ENCODE peak calls at places on chromosomes 12 and 14, in seven cellular contexts. A is endothelial cell, M is transverse colon, O is epithelial cell of esophagus, W is uterus, C is cardiac muscle cell, Y is astrocyte of the spinal cord. R is an unnamed sample.
A peak's percentile ranks its signal among the peaks of the same experiment; 100 is the strongest.

GRCh38 chr12:127928615-127929014 is 338.4 kb upstream of the TMEM132C start:
- DNase-seq in A (no peak), M (no peak), O (no peak), W (no peak), C (no peak), Y (peak; percentile 77), R (no peak)

GRCh38 chr12:108730337-108731104 is 797 bp downstream of the CORO1C start:
- DNase-seq in A (peak; percentile 65), M (peak; percentile 76), O (peak; percentile 87), W (peak; percentile 83), C (peak; percentile 80), Y (peak; percentile 89), R (peak; percentile 42)

GRCh38 chr12:9707864-9708808 is 24.8 kb downstream of the CLECL1 start:
- DNase-seq in A (peak; percentile 48), M (peak; percentile 62), O (peak; percentile 64), W (peak; percentile 37), C (peak; percentile 35), Y (peak; percentile 65), R (peak; percentile 41)

GRCh38 chr14:55123101-55123500 is 6.0 kb upstream of the LGALS3 start:
- DNase-seq in A (no peak), M (no peak), O (peak; percentile 69), W (peak; percentile 56), C (no peak), Y (peak; percentile 93), R (no peak)

GRCh38 chr12:120972870-120973543 is 5.3 kb upstream of the HNF1A start:
- DNase-seq in A (no peak), M (no peak), O (no peak), W (no peak), C (peak; percentile 68), Y (no peak), R (peak; percentile 29)

GRCh38 chr14:59482471-59483331 is 1.5 kb downstream of the L3HYPDH start:
- DNase-seq in A (no peak), M (peak; percentile 20), O (peak; percentile 93), W (peak; percentile 57), C (peak; percentile 23), Y (peak; percentile 88), R (no peak)

GRCh38 chr12:58364389-58365086 is 423.2 kb downstream of the ATP23 start:
- DNase-seq in A (no peak), M (no peak), O (peak; percentile 87), W (no peak), C (no peak), Y (peak; percentile 99), R (no peak)

GRCh38 chr12:120227233-120228040 is 26.5 kb upstream of the RPLP0 start:
- DNase-seq in A (no peak), M (no peak), O (no peak), W (no peak), C (no peak), Y (no peak), R (no peak)

GRCh38 chr12:46362895-46363581 is 9.5 kb downstream of the SLC38A2 start:
- DNase-seq in A (no peak), M (no peak), O (no peak), W (no peak), C (no peak), Y (no peak), R (no peak)

GRCh38 chr12:690466-690865 is 27.2 kb upstream of the NINJ2 start:
- DNase-seq in A (no peak), M (no peak), O (peak; percentile 41), W (no peak), C (no peak), Y (no peak), R (no peak)

GRCh38 chr12:78316150-78316549 is 485.5 kb downstream of the NAV3 start:
- DNase-seq in A (no peak), M (no peak), O (no peak), W (no peak), C (no peak), Y (no peak), R (no peak)

GRCh38 chr12:113103756-113104450 is 31.7 kb downstream of the RASAL1 start:
- DNase-seq in A (no peak), M (peak; percentile 32), O (peak; percentile 35), W (no peak), C (peak; percentile 21), Y (no peak), R (no peak)
- TF ChIP-seq CTCF in A (no peak), M (no peak), O (no peak), W (no peak), C (no peak), Y (no peak), R (no peak)

DNA sequence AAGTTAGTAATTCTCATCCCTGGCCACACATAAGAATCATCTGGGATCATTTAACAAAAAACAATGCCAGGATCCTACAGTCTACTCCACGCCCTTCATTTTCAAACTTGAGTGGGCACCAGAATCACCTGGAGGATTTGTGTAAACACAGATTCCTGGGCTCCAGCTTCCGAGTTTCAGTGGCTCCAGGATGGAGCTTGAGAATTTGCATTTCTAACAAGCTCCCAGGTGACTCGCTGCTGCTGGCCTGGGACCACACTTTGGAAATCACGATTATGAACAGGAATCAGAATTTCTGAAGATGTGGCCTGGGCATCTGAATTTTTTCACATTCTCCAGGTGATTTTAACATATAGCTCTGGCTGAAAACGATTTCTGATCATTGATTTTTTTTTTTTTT is 234.8 kb downstream of the CACNA1C start:
- DNase-seq in A (no peak), M (no peak), O (no peak), W (no peak), C (no peak), Y (no peak), R (no peak)
- TF ChIP-seq CTCF in A (no peak), M (no peak), O (no peak), W (no peak), C (no peak), Y (no peak), R (no peak)

DNA sequence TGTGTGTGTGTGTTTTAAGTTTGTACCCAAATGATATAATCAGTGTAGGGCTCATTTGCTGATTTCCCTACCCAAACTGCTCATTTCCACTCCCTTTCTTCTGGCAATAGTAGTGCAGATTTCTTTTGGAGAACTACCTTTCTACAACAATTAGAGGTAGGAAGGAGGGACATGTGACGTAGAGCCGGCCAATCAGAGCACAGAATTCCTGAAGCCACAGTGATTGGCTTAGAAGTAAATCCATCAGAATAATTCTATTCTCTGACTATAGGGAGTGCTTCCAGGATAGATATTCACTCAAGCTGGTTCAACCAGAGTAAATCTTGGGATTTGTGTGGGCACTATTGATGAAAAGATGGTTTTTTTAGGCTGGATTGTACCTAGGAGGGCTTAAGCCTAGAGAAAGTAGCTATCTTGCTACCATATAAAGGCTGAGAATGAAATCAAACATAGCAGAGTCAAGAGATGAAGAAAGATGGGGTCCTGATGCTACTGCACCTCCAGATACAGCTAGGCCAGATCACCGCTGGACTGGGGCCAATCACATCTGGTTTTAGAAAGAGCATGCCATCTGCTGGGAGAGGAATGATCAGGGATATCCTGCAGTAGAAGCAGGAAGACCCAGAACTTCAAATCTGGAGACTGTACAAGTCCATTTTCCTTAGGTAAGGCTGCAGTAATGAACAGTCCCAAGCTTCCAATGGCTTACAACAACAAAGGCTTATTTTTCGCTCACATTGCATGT is 54.1 kb upstream of the NUAK1 start:
- DNase-seq in A (no peak), M (no peak), O (no peak), W (peak; percentile 28), C (no peak), Y (no peak), R (no peak)
- TF ChIP-seq CTCF in A (no peak), M (no peak), O (no peak), W (no peak), C (no peak), Y (no peak), R (no peak)

DNA sequence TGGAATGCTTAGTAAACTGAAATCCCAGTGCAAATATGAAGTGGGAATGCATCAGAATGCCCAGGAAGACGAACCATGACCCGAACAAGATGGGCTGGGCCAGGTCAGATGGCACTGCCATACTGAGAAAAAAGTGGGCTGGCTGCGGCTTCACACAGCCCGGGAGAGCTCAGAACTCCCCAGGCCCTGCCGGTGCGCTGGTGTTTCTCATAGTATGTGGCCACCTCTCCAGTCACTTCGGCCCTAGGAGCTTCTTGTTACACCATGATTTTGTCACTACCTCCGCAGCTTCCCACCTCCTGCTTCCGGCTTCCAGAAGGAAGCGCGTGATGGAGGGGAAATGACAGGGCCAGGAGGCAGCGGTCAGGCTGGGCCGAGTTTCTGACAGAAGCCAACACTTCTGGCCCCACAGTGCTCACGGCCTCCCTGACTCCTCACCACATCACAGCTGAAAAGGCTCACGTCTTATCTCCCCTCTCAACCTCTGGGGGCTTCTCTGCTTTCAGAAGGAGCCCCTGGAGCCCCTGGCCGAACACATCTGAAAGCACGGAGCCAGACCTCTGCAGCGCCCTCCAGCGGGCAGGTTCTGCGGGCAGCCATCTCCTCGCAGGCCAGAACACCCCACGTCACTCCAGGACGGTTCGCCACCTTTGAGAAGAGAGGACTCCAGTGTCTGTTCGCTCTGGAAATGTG is 30.7 kb downstream of the DAD1 start:
- DNase-seq in A (peak; percentile 30), M (no peak), O (no peak), W (no peak), C (no peak), Y (no peak), R (no peak)
- TF ChIP-seq CTCF in A (no peak), M (peak; percentile 11), O (peak; percentile 18), W (no peak), C (peak; percentile 39), Y (peak; percentile 20), R (peak; percentile 20)